ENCODE peak calls at places on chromosomes 2 and 18, in nine cellular contexts. One of them, this sample, is unnamed.

GRCh38 chr2:161428240-161428587 is 12.1 kb downstream of the TBR1 start:
- DNase-seq in GM12891: no peak
- DNase-seq in GM12892: no peak
- DNase-seq in esophagus muscularis mucosa: no peak
- DNase-seq in breast epithelium: no peak
- DNase-seq in K562: no peak
- DNase-seq in stomach: no peak
- DNase-seq in transverse colon: no peak
- DNase-seq in endothelial cell of umbilical vein: no peak
- DNase-seq in this sample: no peak

GRCh38 chr2:144320491-144320890 is 199.4 kb downstream of the ZEB2 start:
- DNase-seq in GM12891: no peak
- DNase-seq in GM12892: no peak
- DNase-seq in esophagus muscularis mucosa: no peak
- DNase-seq in breast epithelium: no peak
- DNase-seq in K562: no peak
- DNase-seq in stomach: no peak
- DNase-seq in transverse colon: no peak
- DNase-seq in endothelial cell of umbilical vein: peak
- DNase-seq in this sample: no peak

GRCh38 chr2:37500031-37500430 is 155.6 kb downstream of the QPCT start:
- DNase-seq in GM12891: no peak
- DNase-seq in GM12892: no peak
- DNase-seq in esophagus muscularis mucosa: no peak
- DNase-seq in breast epithelium: no peak
- DNase-seq in K562: no peak
- DNase-seq in stomach: no peak
- DNase-seq in transverse colon: no peak
- DNase-seq in endothelial cell of umbilical vein: no peak
- DNase-seq in this sample: no peak

GRCh38 chr2:182716665-182716990 is 571 bp downstream of the DNAJC10 start:
- DNase-seq in GM12891: no peak
- DNase-seq in GM12892: no peak
- DNase-seq in esophagus muscularis mucosa: no peak
- DNase-seq in breast epithelium: no peak
- DNase-seq in K562: no peak
- DNase-seq in stomach: peak
- DNase-seq in transverse colon: peak
- DNase-seq in endothelial cell of umbilical vein: no peak
- DNase-seq in this sample: no peak

GRCh38 chr2:28336993-28337627 is 55.5 kb upstream of the FOSL2 start:
- DNase-seq in GM12891: no peak
- DNase-seq in GM12892: no peak
- DNase-seq in esophagus muscularis mucosa: no peak
- DNase-seq in breast epithelium: no peak
- DNase-seq in K562: no peak
- DNase-seq in stomach: no peak
- DNase-seq in transverse colon: no peak
- DNase-seq in endothelial cell of umbilical vein: no peak
- DNase-seq in this sample: no peak

GRCh38 chr2:102334471-102334870 is 21.1 kb upstream of the IL18R1 start:
- DNase-seq in GM12891: no peak
- DNase-seq in GM12892: no peak
- DNase-seq in esophagus muscularis mucosa: no peak
- DNase-seq in breast epithelium: no peak
- DNase-seq in K562: no peak
- DNase-seq in stomach: no peak
- DNase-seq in transverse colon: no peak
- DNase-seq in endothelial cell of umbilical vein: peak
- DNase-seq in this sample: no peak

GRCh38 chr2:120798569-120799215 is 63.0 kb downstream of the GLI2 start:
- DNase-seq in GM12891: no peak
- DNase-seq in GM12892: no peak
- DNase-seq in esophagus muscularis mucosa: no peak
- DNase-seq in breast epithelium: no peak
- DNase-seq in K562: peak
- DNase-seq in stomach: no peak
- DNase-seq in transverse colon: no peak
- DNase-seq in endothelial cell of umbilical vein: no peak
- DNase-seq in this sample: no peak

GRCh38 chr2:625415-626135 is 51.6 kb downstream of the TMEM18 start:
- DNase-seq in GM12891: no peak
- DNase-seq in GM12892: no peak
- DNase-seq in esophagus muscularis mucosa: peak
- DNase-seq in breast epithelium: no peak
- DNase-seq in K562: no peak
- DNase-seq in stomach: no peak
- DNase-seq in transverse colon: no peak
- DNase-seq in endothelial cell of umbilical vein: no peak
- DNase-seq in this sample: no peak

GRCh38 chr2:164841719-164842623 is at the start of gene COBLL1:
- DNase-seq in GM12891: peak
- DNase-seq in GM12892: peak
- DNase-seq in esophagus muscularis mucosa: peak
- DNase-seq in breast epithelium: peak
- DNase-seq in K562: peak
- DNase-seq in stomach: peak
- DNase-seq in transverse colon: peak
- DNase-seq in endothelial cell of umbilical vein: peak
- DNase-seq in this sample: peak

GRCh38 chr2:143254108-143254507 is 124.9 kb downstream of the ARHGAP15 start:
- DNase-seq in GM12891: no peak
- DNase-seq in GM12892: no peak
- DNase-seq in esophagus muscularis mucosa: no peak
- DNase-seq in breast epithelium: no peak
- DNase-seq in K562: no peak
- DNase-seq in stomach: no peak
- DNase-seq in transverse colon: peak
- DNase-seq in endothelial cell of umbilical vein: no peak
- DNase-seq in this sample: no peak

GRCh38 chr2:227447606-227448005 is 24.4 kb upstream of the AGFG1 start:
- DNase-seq in GM12891: no peak
- DNase-seq in GM12892: no peak
- DNase-seq in esophagus muscularis mucosa: no peak
- DNase-seq in breast epithelium: no peak
- DNase-seq in K562: no peak
- DNase-seq in stomach: no peak
- DNase-seq in transverse colon: no peak
- DNase-seq in endothelial cell of umbilical vein: no peak
- DNase-seq in this sample: no peak

GRCh38 chr18:35306588-35307250 is 16.7 kb upstream of the ZSCAN30 start:
- DNase-seq in GM12891: no peak
- DNase-seq in GM12892: no peak
- DNase-seq in esophagus muscularis mucosa: no peak
- DNase-seq in breast epithelium: no peak
- DNase-seq in K562: no peak
- DNase-seq in stomach: no peak
- DNase-seq in transverse colon: no peak
- DNase-seq in endothelial cell of umbilical vein: no peak
- DNase-seq in this sample: no peak

GRCh38 chr2:68632026-68632425 is 11.4 kb upstream of the PROKR1 start:
- DNase-seq in GM12891: no peak
- DNase-seq in GM12892: no peak
- DNase-seq in esophagus muscularis mucosa: no peak
- DNase-seq in breast epithelium: no peak
- DNase-seq in K562: peak
- DNase-seq in stomach: no peak
- DNase-seq in transverse colon: no peak
- DNase-seq in endothelial cell of umbilical vein: no peak
- DNase-seq in this sample: no peak

GRCh38 chr2:223108376-223109100 is 56.5 kb downstream of the KCNE4 start:
- DNase-seq in GM12891: no peak
- DNase-seq in GM12892: no peak
- DNase-seq in esophagus muscularis mucosa: peak
- DNase-seq in breast epithelium: no peak
- DNase-seq in K562: no peak
- DNase-seq in stomach: no peak
- DNase-seq in transverse colon: no peak
- DNase-seq in endothelial cell of umbilical vein: no peak
- DNase-seq in this sample: no peak

GRCh38 chr2:187783446-187783845 is 229.2 kb upstream of the TFPI start:
- DNase-seq in GM12891: no peak
- DNase-seq in GM12892: no peak
- DNase-seq in esophagus muscularis mucosa: no peak
- DNase-seq in breast epithelium: no peak
- DNase-seq in K562: no peak
- DNase-seq in stomach: no peak
- DNase-seq in transverse colon: no peak
- DNase-seq in endothelial cell of umbilical vein: no peak
- DNase-seq in this sample: no peak

GRCh38 chr2:120397362-120397811 is 51.5 kb downstream of the INHBB start:
- DNase-seq in GM12891: no peak
- DNase-seq in GM12892: no peak
- DNase-seq in esophagus muscularis mucosa: no peak
- DNase-seq in breast epithelium: peak
- DNase-seq in K562: no peak
- DNase-seq in stomach: peak
- DNase-seq in transverse colon: no peak
- DNase-seq in endothelial cell of umbilical vein: no peak
- DNase-seq in this sample: no peak

GRCh38 chr2:37653805-37654378 is 17.6 kb downstream of the CDC42EP3 start:
- DNase-seq in GM12891: no peak
- DNase-seq in GM12892: no peak
- DNase-seq in esophagus muscularis mucosa: no peak
- DNase-seq in breast epithelium: no peak
- DNase-seq in K562: no peak
- DNase-seq in stomach: no peak
- DNase-seq in transverse colon: peak
- DNase-seq in endothelial cell of umbilical vein: no peak
- DNase-seq in this sample: no peak

GRCh38 chr2:30789670-30790210 is 17.5 kb downstream of the CAPN13 start:
- DNase-seq in GM12891: no peak
- DNase-seq in GM12892: no peak
- DNase-seq in esophagus muscularis mucosa: peak
- DNase-seq in breast epithelium: no peak
- DNase-seq in K562: no peak
- DNase-seq in stomach: no peak
- DNase-seq in transverse colon: no peak
- DNase-seq in endothelial cell of umbilical vein: no peak
- DNase-seq in this sample: no peak

GRCh38 chr18:12485479-12486105 is 77.9 kb downstream of the PRELID3A start:
- DNase-seq in GM12891: no peak
- DNase-seq in GM12892: no peak
- DNase-seq in esophagus muscularis mucosa: no peak
- DNase-seq in breast epithelium: no peak
- DNase-seq in K562: no peak
- DNase-seq in stomach: no peak
- DNase-seq in transverse colon: no peak
- DNase-seq in endothelial cell of umbilical vein: no peak
- DNase-seq in this sample: no peak

GRCh38 chr2:18829331-18829902 is 240.0 kb upstream of the NT5C1B start:
- DNase-seq in GM12891: no peak
- DNase-seq in GM12892: no peak
- DNase-seq in esophagus muscularis mucosa: no peak
- DNase-seq in breast epithelium: no peak
- DNase-seq in K562: no peak
- DNase-seq in stomach: no peak
- DNase-seq in transverse colon: no peak
- DNase-seq in endothelial cell of umbilical vein: peak
- DNase-seq in this sample: no peak
- TF ChIP-seq POLR2AphosphoS5 in GM12891: no peak
- TF ChIP-seq POLR2AphosphoS5 in GM12892: no peak
- TF ChIP-seq POLR2AphosphoS5 in esophagus muscularis mucosa: no peak
- TF ChIP-seq POLR2AphosphoS5 in breast epithelium: no peak
- TF ChIP-seq POLR2AphosphoS5 in K562: no peak
- TF ChIP-seq POLR2AphosphoS5 in stomach: no peak
- TF ChIP-seq POLR2AphosphoS5 in transverse colon: no peak
- TF ChIP-seq POLR2AphosphoS5 in endothelial cell of umbilical vein: no peak
- TF ChIP-seq POLR2AphosphoS5 in this sample: no peak

GRCh38 chr18:8943900-8944870 is 158.3 kb upstream of the NDUFV2 start:
- DNase-seq in GM12891: no peak
- DNase-seq in GM12892: no peak
- DNase-seq in esophagus muscularis mucosa: no peak
- DNase-seq in breast epithelium: no peak
- DNase-seq in K562: no peak
- DNase-seq in stomach: no peak
- DNase-seq in transverse colon: no peak
- DNase-seq in endothelial cell of umbilical vein: no peak
- DNase-seq in this sample: no peak
- TF ChIP-seq POLR2AphosphoS5 in GM12891: no peak
- TF ChIP-seq POLR2AphosphoS5 in GM12892: no peak
- TF ChIP-seq POLR2AphosphoS5 in esophagus muscularis mucosa: no peak
- TF ChIP-seq POLR2AphosphoS5 in breast epithelium: no peak
- TF ChIP-seq POLR2AphosphoS5 in K562: peak
- TF ChIP-seq POLR2AphosphoS5 in stomach: no peak
- TF ChIP-seq POLR2AphosphoS5 in transverse colon: no peak
- TF ChIP-seq POLR2AphosphoS5 in endothelial cell of umbilical vein: no peak
- TF ChIP-seq POLR2AphosphoS5 in this sample: no peak

GRCh38 chr2:82001614-82002013 is 1697.1 kb upstream of the LRRTM1 start:
- DNase-seq in GM12891: no peak
- DNase-seq in GM12892: no peak
- DNase-seq in esophagus muscularis mucosa: no peak
- DNase-seq in breast epithelium: no peak
- DNase-seq in K562: no peak
- DNase-seq in stomach: no peak
- DNase-seq in transverse colon: no peak
- DNase-seq in endothelial cell of umbilical vein: no peak
- DNase-seq in this sample: no peak

GRCh38 chr2:81991282-81991681 is 1686.7 kb upstream of the LRRTM1 start:
- DNase-seq in GM12891: no peak
- DNase-seq in GM12892: no peak
- DNase-seq in esophagus muscularis mucosa: no peak
- DNase-seq in breast epithelium: no peak
- DNase-seq in K562: no peak
- DNase-seq in stomach: no peak
- DNase-seq in transverse colon: no peak
- DNase-seq in endothelial cell of umbilical vein: no peak
- DNase-seq in this sample: no peak

GRCh38 chr2:81996332-81996731 is 1691.8 kb upstream of the LRRTM1 start:
- DNase-seq in GM12891: no peak
- DNase-seq in GM12892: no peak
- DNase-seq in esophagus muscularis mucosa: no peak
- DNase-seq in breast epithelium: no peak
- DNase-seq in K562: no peak
- DNase-seq in stomach: no peak
- DNase-seq in transverse colon: no peak
- DNase-seq in endothelial cell of umbilical vein: no peak
- DNase-seq in this sample: no peak
- TF ChIP-seq POLR2AphosphoS5 in GM12891: no peak
- TF ChIP-seq POLR2AphosphoS5 in GM12892: no peak
- TF ChIP-seq POLR2AphosphoS5 in esophagus muscularis mucosa: no peak
- TF ChIP-seq POLR2AphosphoS5 in breast epithelium: no peak
- TF ChIP-seq POLR2AphosphoS5 in K562: no peak
- TF ChIP-seq POLR2AphosphoS5 in stomach: no peak
- TF ChIP-seq POLR2AphosphoS5 in transverse colon: no peak
- TF ChIP-seq POLR2AphosphoS5 in endothelial cell of umbilical vein: no peak
- TF ChIP-seq POLR2AphosphoS5 in this sample: no peak

GRCh38 chr2:217227794-217228193 is 367.9 kb upstream of the TNP1 start:
- DNase-seq in GM12891: no peak
- DNase-seq in GM12892: no peak
- DNase-seq in esophagus muscularis mucosa: no peak
- DNase-seq in breast epithelium: no peak
- DNase-seq in K562: no peak
- DNase-seq in stomach: no peak
- DNase-seq in transverse colon: no peak
- DNase-seq in endothelial cell of umbilical vein: no peak
- DNase-seq in this sample: no peak
- TF ChIP-seq POLR2AphosphoS5 in GM12891: no peak
- TF ChIP-seq POLR2AphosphoS5 in GM12892: no peak
- TF ChIP-seq POLR2AphosphoS5 in esophagus muscularis mucosa: no peak
- TF ChIP-seq POLR2AphosphoS5 in breast epithelium: no peak
- TF ChIP-seq POLR2AphosphoS5 in K562: no peak
- TF ChIP-seq POLR2AphosphoS5 in stomach: no peak
- TF ChIP-seq POLR2AphosphoS5 in transverse colon: no peak
- TF ChIP-seq POLR2AphosphoS5 in endothelial cell of umbilical vein: no peak
- TF ChIP-seq POLR2AphosphoS5 in this sample: no peak